ENCODE peak calls at places on chromosomes 12 and 14, in five cellular contexts. One of them, this sample, is unnamed. For H3K27me3, the result is how much of the 10 kb centered on the place peaks cover.

GRCh38 chr14:24674204-24674970 is 40.4 kb upstream of the GZMB start:
- DNase-seq in left ventricle myocardium inferior: no peak
- DNase-seq in heart right ventricle: no peak
- DNase-seq in pancreas: no peak
- DNase-seq in upper lobe of right lung: no peak
- DNase-seq in this sample: no peak

GRCh38 chr14:60311417-60311816 is 62.4 kb downstream of the PPM1A start:
- DNase-seq in pancreas: no peak
- DNase-seq in heart right ventricle: no peak
- DNase-seq in upper lobe of right lung: no peak
- DNase-seq in left ventricle myocardium inferior: no peak
- DNase-seq in this sample: no peak

GRCh38 chr12:71804505-71804904 is 35.1 kb upstream of the TBC1D15 start:
- DNase-seq in heart right ventricle: no peak
- DNase-seq in left ventricle myocardium inferior: no peak
- DNase-seq in upper lobe of right lung: no peak
- DNase-seq in pancreas: no peak
- DNase-seq in this sample: no peak

GRCh38 chr14:105091335-105092123 is 26.3 kb upstream of the GPR132 start:
- DNase-seq in pancreas: peak
- DNase-seq in heart right ventricle: peak
- DNase-seq in upper lobe of right lung: peak
- DNase-seq in left ventricle myocardium inferior: peak
- DNase-seq in this sample: peak

GRCh38 chr12:93573552-93574223 is 1.2 kb downstream of the SOCS2 start:
- DNase-seq in pancreas: no peak
- DNase-seq in upper lobe of right lung: no peak
- DNase-seq in left ventricle myocardium inferior: no peak
- DNase-seq in heart right ventricle: peak
- DNase-seq in this sample: no peak

GRCh38 chr14:20587489-20588154 is at the start of gene RNASE11:
- DNase-seq in pancreas: no peak
- DNase-seq in left ventricle myocardium inferior: no peak
- DNase-seq in heart right ventricle: no peak
- DNase-seq in upper lobe of right lung: no peak
- DNase-seq in this sample: no peak

GRCh38 chr12:40137252-40137651 is 31.4 kb upstream of the SLC2A13 start:
- DNase-seq in heart right ventricle: no peak
- DNase-seq in left ventricle myocardium inferior: no peak
- DNase-seq in pancreas: no peak
- DNase-seq in upper lobe of right lung: no peak
- DNase-seq in this sample: no peak

GRCh38 chr14:94601961-94602391 is 10.2 kb upstream of the SERPINA3 start:
- DNase-seq in upper lobe of right lung: no peak
- DNase-seq in heart right ventricle: peak
- DNase-seq in pancreas: peak
- DNase-seq in left ventricle myocardium inferior: peak
- DNase-seq in this sample: peak

GRCh38 chr12:18358930-18359329 is 97.6 kb downstream of the PIK3C2G start:
- DNase-seq in upper lobe of right lung: no peak
- DNase-seq in pancreas: no peak
- DNase-seq in left ventricle myocardium inferior: no peak
- DNase-seq in heart right ventricle: no peak
- DNase-seq in this sample: no peak

GRCh38 chr14:24409956-24410355 is 11.2 kb downstream of the NYNRIN start:
- DNase-seq in left ventricle myocardium inferior: no peak
- DNase-seq in upper lobe of right lung: no peak
- DNase-seq in pancreas: no peak
- DNase-seq in heart right ventricle: no peak
- DNase-seq in this sample: no peak

GRCh38 chr14:74638970-74639369 is 26.9 kb upstream of the LTBP2 start:
- DNase-seq in pancreas: no peak
- DNase-seq in upper lobe of right lung: no peak
- DNase-seq in heart right ventricle: no peak
- DNase-seq in left ventricle myocardium inferior: no peak
- DNase-seq in this sample: no peak

GRCh38 chr12:25957898-25958253 is 606 bp upstream of the RASSF8 start:
- DNase-seq in left ventricle myocardium inferior: no peak
- DNase-seq in heart right ventricle: no peak
- DNase-seq in pancreas: no peak
- DNase-seq in upper lobe of right lung: no peak
- DNase-seq in this sample: no peak

GRCh38 chr14:65027127-65027799 is 40.6 kb downstream of the FNTB start:
- DNase-seq in upper lobe of right lung: no peak
- DNase-seq in heart right ventricle: no peak
- DNase-seq in left ventricle myocardium inferior: no peak
- DNase-seq in pancreas: no peak
- DNase-seq in this sample: no peak

GRCh38 chr14:71416392-71416791 is 509.1 kb downstream of the PCNX1 start:
- DNase-seq in heart right ventricle: no peak
- DNase-seq in upper lobe of right lung: no peak
- DNase-seq in pancreas: no peak
- DNase-seq in left ventricle myocardium inferior: no peak
- DNase-seq in this sample: no peak

GRCh38 chr12:112466835-112467234 is 48.1 kb downstream of the PTPN11 start:
- DNase-seq in heart right ventricle: no peak
- DNase-seq in left ventricle myocardium inferior: no peak
- DNase-seq in upper lobe of right lung: no peak
- DNase-seq in pancreas: no peak
- DNase-seq in this sample: no peak

DNA sequence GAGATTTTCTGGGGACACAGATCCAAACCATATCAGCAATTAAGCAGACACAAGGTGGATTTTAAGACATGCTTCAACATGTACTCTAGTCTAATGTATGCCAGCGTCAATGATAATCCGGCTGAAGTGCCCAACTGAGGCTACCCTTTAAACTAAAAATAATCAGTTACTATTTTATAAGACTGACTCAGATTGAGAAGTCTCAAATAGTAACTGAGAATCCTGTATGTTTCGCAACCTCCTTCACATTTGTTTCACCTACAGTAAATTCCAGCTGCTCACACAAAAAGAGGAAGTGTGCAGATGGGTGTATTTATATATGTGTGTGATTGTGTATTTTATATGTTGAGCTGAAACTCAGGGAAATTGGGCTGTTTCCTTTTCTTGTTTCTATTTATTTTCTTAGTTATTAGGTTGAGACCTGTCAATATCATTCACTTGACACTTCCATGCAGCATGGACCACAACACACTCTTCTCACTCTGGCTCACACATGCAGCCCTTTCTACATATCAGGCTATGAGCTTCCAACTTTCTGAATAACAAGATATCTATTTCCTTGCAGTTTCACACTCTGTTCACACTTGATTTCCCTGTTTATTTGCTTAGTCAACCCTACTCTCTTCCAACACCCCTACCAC is 1224.9 kb upstream of the TMEM132C start:
- DNase-seq in heart right ventricle: no peak
- DNase-seq in upper lobe of right lung: no peak
- DNase-seq in pancreas: no peak
- DNase-seq in left ventricle myocardium inferior: no peak
- DNase-seq in this sample: no peak
- H3K4me3 ChIP-seq in heart right ventricle: no peak
- H3K4me3 ChIP-seq in upper lobe of right lung: no peak
- H3K4me3 ChIP-seq in pancreas: no peak
- H3K4me3 ChIP-seq in left ventricle myocardium inferior: no peak
- H3K4me3 ChIP-seq in this sample: no peak

GRCh38 chr12:53869500-53869899 is 69.1 kb upstream of the HOXC13 start:
- DNase-seq in heart right ventricle: no peak
- DNase-seq in upper lobe of right lung: no peak
- DNase-seq in pancreas: no peak
- DNase-seq in left ventricle myocardium inferior: no peak
- DNase-seq in this sample: no peak

GRCh38 chr12:53868516-53868986 is 70.1 kb upstream of the HOXC13 start:
- DNase-seq in pancreas: no peak
- DNase-seq in upper lobe of right lung: no peak
- DNase-seq in heart right ventricle: no peak
- DNase-seq in left ventricle myocardium inferior: no peak
- DNase-seq in this sample: no peak

GRCh38 chr12:53870122-53870521 is 68.5 kb upstream of the HOXC13 start:
- DNase-seq in upper lobe of right lung: no peak
- DNase-seq in pancreas: no peak
- DNase-seq in heart right ventricle: no peak
- DNase-seq in left ventricle myocardium inferior: no peak
- DNase-seq in this sample: no peak

GRCh38 chr12:53866727-53867126 is 71.9 kb upstream of the HOXC13 start:
- DNase-seq in pancreas: no peak
- DNase-seq in left ventricle myocardium inferior: no peak
- DNase-seq in heart right ventricle: no peak
- DNase-seq in upper lobe of right lung: no peak
- DNase-seq in this sample: no peak

DNA sequence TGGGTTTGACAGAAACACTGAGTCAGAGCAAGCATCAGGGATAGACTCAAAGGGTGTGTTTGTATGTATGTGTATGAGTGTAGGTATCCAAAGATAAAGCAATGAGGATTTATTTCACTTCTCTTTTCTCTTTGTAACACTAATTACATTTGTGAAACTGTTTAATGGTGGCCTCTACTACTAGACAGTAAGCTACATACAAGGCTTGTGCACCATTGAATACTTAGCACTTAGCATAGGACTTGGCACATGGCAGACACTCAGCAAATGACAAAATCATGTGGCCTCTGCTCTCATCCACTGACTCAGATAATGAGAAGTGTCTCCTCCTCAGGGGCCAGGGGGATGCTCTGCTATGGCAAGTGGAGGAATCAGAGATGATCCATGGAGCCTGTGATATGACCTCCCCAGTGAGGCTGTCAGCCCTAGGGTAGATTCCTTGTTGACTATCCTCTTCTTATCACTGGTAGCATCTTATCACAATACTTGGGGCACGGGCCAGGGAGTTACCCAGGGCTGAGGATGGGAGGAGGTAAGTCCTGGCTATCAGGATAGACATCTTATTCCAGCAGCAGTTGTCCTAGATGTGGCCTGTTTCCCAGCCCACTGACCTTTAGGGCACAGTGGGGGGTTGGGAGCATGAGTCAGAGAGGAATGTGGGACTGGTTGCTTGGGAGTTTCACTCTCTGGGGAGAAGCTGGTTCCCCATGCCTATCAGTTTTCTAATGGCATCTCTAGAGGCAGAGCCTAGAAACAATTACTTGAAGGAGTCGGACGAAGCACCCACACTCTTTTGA is 71.2 kb upstream of the HOXC13 start:
- DNase-seq in left ventricle myocardium inferior: no peak
- DNase-seq in heart right ventricle: no peak
- DNase-seq in upper lobe of right lung: no peak
- DNase-seq in pancreas: no peak
- DNase-seq in this sample: no peak
- H3K27me3 ChIP-seq in left ventricle myocardium inferior: half or more
- H3K27me3 ChIP-seq in heart right ventricle: under half
- H3K27me3 ChIP-seq in upper lobe of right lung: under half
- H3K27me3 ChIP-seq in pancreas: under half
- H3K27me3 ChIP-seq in this sample: under half

GRCh38 chr12:104460041-104460757 is 3.5 kb downstream of the CHST11 start:
- DNase-seq in upper lobe of right lung: no peak
- DNase-seq in left ventricle myocardium inferior: no peak
- DNase-seq in pancreas: no peak
- DNase-seq in heart right ventricle: no peak
- DNase-seq in this sample: no peak

GRCh38 chr12:104462931-104463339 is 6.2 kb downstream of the CHST11 start:
- DNase-seq in heart right ventricle: no peak
- DNase-seq in pancreas: no peak
- DNase-seq in left ventricle myocardium inferior: no peak
- DNase-seq in upper lobe of right lung: no peak
- DNase-seq in this sample: no peak

GRCh38 chr12:104463371-104463770 is 6.6 kb downstream of the CHST11 start:
- DNase-seq in left ventricle myocardium inferior: no peak
- DNase-seq in heart right ventricle: no peak
- DNase-seq in pancreas: no peak
- DNase-seq in upper lobe of right lung: no peak
- DNase-seq in this sample: no peak

GRCh38 chr12:104460973-104461693 is 4.4 kb downstream of the CHST11 start:
- DNase-seq in pancreas: no peak
- DNase-seq in heart right ventricle: no peak
- DNase-seq in left ventricle myocardium inferior: no peak
- DNase-seq in upper lobe of right lung: no peak
- DNase-seq in this sample: no peak

GRCh38 chr12:104462325-104462724 is 5.6 kb downstream of the CHST11 start:
- DNase-seq in left ventricle myocardium inferior: no peak
- DNase-seq in pancreas: no peak
- DNase-seq in upper lobe of right lung: no peak
- DNase-seq in heart right ventricle: no peak
- DNase-seq in this sample: no peak
- H3K27ac ChIP-seq in left ventricle myocardium inferior: peak
- H3K27ac ChIP-seq in pancreas: no peak
- H3K27ac ChIP-seq in upper lobe of right lung: peak
- H3K27ac ChIP-seq in heart right ventricle: peak
- H3K27ac ChIP-seq in this sample: no peak

DNA sequence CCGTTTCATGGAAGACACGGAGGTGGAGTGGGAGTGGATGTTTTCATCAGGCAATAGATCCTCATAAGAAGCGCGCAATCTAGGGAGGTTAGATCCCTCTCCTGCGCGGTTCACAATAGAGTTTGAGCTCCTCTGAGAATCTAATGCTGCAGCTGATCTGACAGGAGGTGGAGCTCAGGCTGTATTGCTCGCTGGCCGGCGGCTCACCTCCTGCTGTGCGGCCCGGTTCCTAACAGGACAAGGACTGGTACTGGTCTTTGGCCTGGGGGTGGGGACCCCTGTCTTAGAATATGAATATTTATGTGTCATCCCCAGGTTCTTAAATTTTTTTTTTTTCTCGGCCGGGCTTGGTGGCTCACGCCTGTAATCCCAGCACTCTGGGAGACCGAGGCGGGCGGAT is 36.7 kb downstream of the PRICKLE1 start:
- DNase-seq in upper lobe of right lung: no peak
- DNase-seq in heart right ventricle: no peak
- DNase-seq in pancreas: no peak
- DNase-seq in left ventricle myocardium inferior: no peak
- DNase-seq in this sample: no peak
- H3K4me3 ChIP-seq in upper lobe of right lung: no peak
- H3K4me3 ChIP-seq in heart right ventricle: no peak
- H3K4me3 ChIP-seq in pancreas: no peak
- H3K4me3 ChIP-seq in left ventricle myocardium inferior: no peak
- H3K4me3 ChIP-seq in this sample: no peak

GRCh38 chr12:130715996-130716917 is at the start of gene RIMBP2:
- DNase-seq in left ventricle myocardium inferior: no peak
- DNase-seq in heart right ventricle: no peak
- DNase-seq in upper lobe of right lung: no peak
- DNase-seq in pancreas: no peak
- DNase-seq in this sample: no peak
- H3K27me3 ChIP-seq in left ventricle myocardium inferior: half or more
- H3K27me3 ChIP-seq in heart right ventricle: half or more
- H3K27me3 ChIP-seq in upper lobe of right lung: under half
- H3K27me3 ChIP-seq in pancreas: under half
- H3K27me3 ChIP-seq in this sample: under half

This sample was measured in aorta.